ENCODE peak calls at places on chromosomes 4 and X, in nine cellular contexts. One of them, this sample, is unnamed.

GRCh38 chr4:40702800-40703151 is 47.0 kb upstream of the NSUN7 start:
- DNase-seq in progenitor cell of endocrine pancreas: no peak
- DNase-seq in activated B cell treated with CpG ODN at 0.5 μM for 24 hours: no peak
- DNase-seq in H1: no peak
- DNase-seq in right lobe of liver: no peak
- DNase-seq in dorsolateral prefrontal cortex: no peak
- DNase-seq in hippocampal formation: no peak
- DNase-seq in GM23248: no peak
- DNase-seq in NCI-H1092: no peak
- DNase-seq in this sample: no peak

GRCh38 chr4:76570141-76570989 is 135.3 kb downstream of the SHROOM3 start:
- DNase-seq in progenitor cell of endocrine pancreas: no peak
- DNase-seq in activated B cell treated with CpG ODN at 0.5 μM for 24 hours: no peak
- DNase-seq in H1: no peak
- DNase-seq in right lobe of liver: peak
- DNase-seq in dorsolateral prefrontal cortex: no peak
- DNase-seq in hippocampal formation: no peak
- DNase-seq in GM23248: peak
- DNase-seq in NCI-H1092: no peak
- DNase-seq in this sample: no peak

GRCh38 chr4:133997440-133997839 is 204.1 kb downstream of the PABPC4L start:
- DNase-seq in progenitor cell of endocrine pancreas: no peak
- DNase-seq in activated B cell treated with CpG ODN at 0.5 μM for 24 hours: no peak
- DNase-seq in H1: no peak
- DNase-seq in right lobe of liver: no peak
- DNase-seq in dorsolateral prefrontal cortex: no peak
- DNase-seq in hippocampal formation: no peak
- DNase-seq in GM23248: peak
- DNase-seq in NCI-H1092: no peak
- DNase-seq in this sample: no peak

GRCh38 chr4:107736924-107737448 is 17.0 kb upstream of the PAPSS1 start:
- DNase-seq in progenitor cell of endocrine pancreas: peak
- DNase-seq in activated B cell treated with CpG ODN at 0.5 μM for 24 hours: peak
- DNase-seq in H1: no peak
- DNase-seq in right lobe of liver: no peak
- DNase-seq in dorsolateral prefrontal cortex: no peak
- DNase-seq in hippocampal formation: no peak
- DNase-seq in GM23248: peak
- DNase-seq in NCI-H1092: peak
- DNase-seq in this sample: no peak

GRCh38 chrX:123121241-123121640 is 62.8 kb upstream of the GRIA3 start:
- DNase-seq in progenitor cell of endocrine pancreas: no peak
- DNase-seq in activated B cell treated with CpG ODN at 0.5 μM for 24 hours: no peak
- DNase-seq in H1: no peak
- DNase-seq in right lobe of liver: no peak
- DNase-seq in dorsolateral prefrontal cortex: no peak
- DNase-seq in hippocampal formation: no peak
- DNase-seq in GM23248: peak
- DNase-seq in NCI-H1092: no peak
- DNase-seq in this sample: no peak

GRCh38 chr4:95232358-95233156 is 316.2 kb downstream of the UNC5C start:
- DNase-seq in progenitor cell of endocrine pancreas: no peak
- DNase-seq in activated B cell treated with CpG ODN at 0.5 μM for 24 hours: no peak
- DNase-seq in H1: no peak
- DNase-seq in right lobe of liver: no peak
- DNase-seq in dorsolateral prefrontal cortex: peak
- DNase-seq in hippocampal formation: peak
- DNase-seq in GM23248: no peak
- DNase-seq in NCI-H1092: no peak
- DNase-seq in this sample: no peak

GRCh38 chr4:113452868-113453620 is 308.5 kb downstream of the CAMK2D start:
- DNase-seq in progenitor cell of endocrine pancreas: no peak
- DNase-seq in activated B cell treated with CpG ODN at 0.5 μM for 24 hours: no peak
- DNase-seq in H1: peak
- DNase-seq in right lobe of liver: no peak
- DNase-seq in dorsolateral prefrontal cortex: no peak
- DNase-seq in hippocampal formation: no peak
- DNase-seq in GM23248: no peak
- DNase-seq in NCI-H1092: no peak
- DNase-seq in this sample: no peak

GRCh38 chr4:132691668-132692067 is 457.4 kb upstream of the PCDH10 start:
- DNase-seq in progenitor cell of endocrine pancreas: no peak
- DNase-seq in activated B cell treated with CpG ODN at 0.5 μM for 24 hours: no peak
- DNase-seq in H1: no peak
- DNase-seq in right lobe of liver: no peak
- DNase-seq in dorsolateral prefrontal cortex: no peak
- DNase-seq in hippocampal formation: no peak
- DNase-seq in GM23248: no peak
- DNase-seq in NCI-H1092: no peak
- DNase-seq in this sample: no peak

GRCh38 chr4:168536448-168536847 is 39.6 kb downstream of the PALLD start:
- DNase-seq in progenitor cell of endocrine pancreas: no peak
- DNase-seq in activated B cell treated with CpG ODN at 0.5 μM for 24 hours: no peak
- DNase-seq in H1: no peak
- DNase-seq in right lobe of liver: no peak
- DNase-seq in dorsolateral prefrontal cortex: no peak
- DNase-seq in hippocampal formation: no peak
- DNase-seq in GM23248: no peak
- DNase-seq in NCI-H1092: no peak
- DNase-seq in this sample: no peak

GRCh38 chr4:168498259-168498658 is 1.4 kb downstream of the PALLD start:
- DNase-seq in progenitor cell of endocrine pancreas: no peak
- DNase-seq in activated B cell treated with CpG ODN at 0.5 μM for 24 hours: no peak
- DNase-seq in H1: no peak
- DNase-seq in right lobe of liver: no peak
- DNase-seq in dorsolateral prefrontal cortex: no peak
- DNase-seq in hippocampal formation: no peak
- DNase-seq in GM23248: no peak
- DNase-seq in NCI-H1092: no peak
- DNase-seq in this sample: no peak

GRCh38 chrX:69031971-69032391 is 133.3 kb downstream of the PJA1 start:
- DNase-seq in progenitor cell of endocrine pancreas: no peak
- DNase-seq in activated B cell treated with CpG ODN at 0.5 μM for 24 hours: no peak
- DNase-seq in H1: no peak
- DNase-seq in right lobe of liver: no peak
- DNase-seq in dorsolateral prefrontal cortex: no peak
- DNase-seq in hippocampal formation: no peak
- DNase-seq in GM23248: peak
- DNase-seq in NCI-H1092: no peak
- DNase-seq in this sample: no peak

GRCh38 chrX:55524487-55524886 is 34.8 kb upstream of the USP51 start:
- DNase-seq in progenitor cell of endocrine pancreas: no peak
- DNase-seq in activated B cell treated with CpG ODN at 0.5 μM for 24 hours: no peak
- DNase-seq in H1: no peak
- DNase-seq in right lobe of liver: no peak
- DNase-seq in dorsolateral prefrontal cortex: no peak
- DNase-seq in hippocampal formation: no peak
- DNase-seq in GM23248: peak
- DNase-seq in NCI-H1092: no peak
- DNase-seq in this sample: no peak

GRCh38 chr4:3863841-3864734 is 97.9 kb downstream of the ADRA2C start:
- DNase-seq in progenitor cell of endocrine pancreas: no peak
- DNase-seq in activated B cell treated with CpG ODN at 0.5 μM for 24 hours: no peak
- DNase-seq in H1: no peak
- DNase-seq in right lobe of liver: no peak
- DNase-seq in dorsolateral prefrontal cortex: no peak
- DNase-seq in hippocampal formation: no peak
- DNase-seq in GM23248: no peak
- DNase-seq in NCI-H1092: no peak
- DNase-seq in this sample: no peak

GRCh38 chr4:112898357-112899141 is 150.9 kb upstream of the ANK2 start:
- DNase-seq in progenitor cell of endocrine pancreas: no peak
- DNase-seq in activated B cell treated with CpG ODN at 0.5 μM for 24 hours: no peak
- DNase-seq in H1: no peak
- DNase-seq in right lobe of liver: no peak
- DNase-seq in dorsolateral prefrontal cortex: no peak
- DNase-seq in hippocampal formation: no peak
- DNase-seq in GM23248: peak
- DNase-seq in NCI-H1092: no peak
- DNase-seq in this sample: no peak

GRCh38 chr4:3803946-3804345 is 37.8 kb downstream of the ADRA2C start:
- DNase-seq in progenitor cell of endocrine pancreas: no peak
- DNase-seq in activated B cell treated with CpG ODN at 0.5 μM for 24 hours: no peak
- DNase-seq in H1: no peak
- DNase-seq in right lobe of liver: peak
- DNase-seq in dorsolateral prefrontal cortex: no peak
- DNase-seq in hippocampal formation: no peak
- DNase-seq in GM23248: no peak
- DNase-seq in NCI-H1092: no peak
- DNase-seq in this sample: no peak

GRCh38 chr4:119559044-119559647 is 69.5 kb downstream of the PDE5A start:
- DNase-seq in progenitor cell of endocrine pancreas: no peak
- DNase-seq in activated B cell treated with CpG ODN at 0.5 μM for 24 hours: no peak
- DNase-seq in H1: no peak
- DNase-seq in right lobe of liver: no peak
- DNase-seq in dorsolateral prefrontal cortex: no peak
- DNase-seq in hippocampal formation: no peak
- DNase-seq in GM23248: peak
- DNase-seq in NCI-H1092: peak
- DNase-seq in this sample: no peak

GRCh38 chrX:63784902-63785692 is at the start of gene ARHGEF9:
- DNase-seq in progenitor cell of endocrine pancreas: peak
- DNase-seq in activated B cell treated with CpG ODN at 0.5 μM for 24 hours: no peak
- DNase-seq in H1: peak
- DNase-seq in right lobe of liver: no peak
- DNase-seq in dorsolateral prefrontal cortex: peak
- DNase-seq in hippocampal formation: peak
- DNase-seq in GM23248: peak
- DNase-seq in NCI-H1092: peak
- DNase-seq in this sample: no peak

GRCh38 chr4:7375427-7375826 is 59.3 kb downstream of the PSAPL1 start:
- DNase-seq in progenitor cell of endocrine pancreas: no peak
- DNase-seq in activated B cell treated with CpG ODN at 0.5 μM for 24 hours: no peak
- DNase-seq in H1: no peak
- DNase-seq in right lobe of liver: no peak
- DNase-seq in dorsolateral prefrontal cortex: no peak
- DNase-seq in hippocampal formation: no peak
- DNase-seq in GM23248: peak
- DNase-seq in NCI-H1092: no peak
- DNase-seq in this sample: no peak

GRCh38 chr4:97073194-97073593 is 1070.1 kb downstream of the STPG2 start:
- DNase-seq in progenitor cell of endocrine pancreas: no peak
- DNase-seq in activated B cell treated with CpG ODN at 0.5 μM for 24 hours: no peak
- DNase-seq in H1: no peak
- DNase-seq in right lobe of liver: no peak
- DNase-seq in dorsolateral prefrontal cortex: no peak
- DNase-seq in hippocampal formation: no peak
- DNase-seq in GM23248: no peak
- DNase-seq in NCI-H1092: no peak
- DNase-seq in this sample: no peak

GRCh38 chr4:181264908-181265307 is 978.3 kb upstream of the TENM3 start:
- DNase-seq in progenitor cell of endocrine pancreas: no peak
- DNase-seq in activated B cell treated with CpG ODN at 0.5 μM for 24 hours: no peak
- DNase-seq in H1: no peak
- DNase-seq in right lobe of liver: no peak
- DNase-seq in dorsolateral prefrontal cortex: no peak
- DNase-seq in hippocampal formation: no peak
- DNase-seq in GM23248: no peak
- DNase-seq in NCI-H1092: no peak
- DNase-seq in this sample: no peak

GRCh38 chrX:107599371-107599970 is 28.8 kb upstream of the PRPS1 start:
- DNase-seq in progenitor cell of endocrine pancreas: no peak
- DNase-seq in activated B cell treated with CpG ODN at 0.5 μM for 24 hours: no peak
- DNase-seq in H1: no peak
- DNase-seq in right lobe of liver: no peak
- DNase-seq in dorsolateral prefrontal cortex: no peak
- DNase-seq in hippocampal formation: no peak
- DNase-seq in GM23248: no peak
- DNase-seq in NCI-H1092: no peak
- DNase-seq in this sample: peak

GRCh38 chr4:166078956-166079355 is 205.9 kb downstream of the TLL1 start:
- DNase-seq in progenitor cell of endocrine pancreas: no peak
- DNase-seq in activated B cell treated with CpG ODN at 0.5 μM for 24 hours: no peak
- DNase-seq in H1: no peak
- DNase-seq in right lobe of liver: no peak
- DNase-seq in dorsolateral prefrontal cortex: no peak
- DNase-seq in hippocampal formation: no peak
- DNase-seq in GM23248: peak
- DNase-seq in NCI-H1092: no peak
- DNase-seq in this sample: no peak

GRCh38 chr4:52961666-52962412 is 99.7 kb downstream of the RASL11B start:
- DNase-seq in progenitor cell of endocrine pancreas: no peak
- DNase-seq in activated B cell treated with CpG ODN at 0.5 μM for 24 hours: no peak
- DNase-seq in H1: no peak
- DNase-seq in right lobe of liver: no peak
- DNase-seq in dorsolateral prefrontal cortex: no peak
- DNase-seq in hippocampal formation: no peak
- DNase-seq in GM23248: no peak
- DNase-seq in NCI-H1092: no peak
- DNase-seq in this sample: no peak

GRCh38 chrX:154019633-154020499 is at the start of gene IRAK1:
- DNase-seq in progenitor cell of endocrine pancreas: peak
- DNase-seq in activated B cell treated with CpG ODN at 0.5 μM for 24 hours: peak
- DNase-seq in H1: no peak
- DNase-seq in right lobe of liver: peak
- DNase-seq in dorsolateral prefrontal cortex: no peak
- DNase-seq in hippocampal formation: peak
- DNase-seq in GM23248: peak
- DNase-seq in NCI-H1092: no peak
- DNase-seq in this sample: no peak

GRCh38 chr4:123418486-123418931 is 21.9 kb downstream of the SPRY1 start:
- DNase-seq in progenitor cell of endocrine pancreas: no peak
- DNase-seq in activated B cell treated with CpG ODN at 0.5 μM for 24 hours: no peak
- DNase-seq in H1: peak
- DNase-seq in right lobe of liver: no peak
- DNase-seq in dorsolateral prefrontal cortex: no peak
- DNase-seq in hippocampal formation: no peak
- DNase-seq in GM23248: peak
- DNase-seq in NCI-H1092: peak
- DNase-seq in this sample: no peak

GRCh38 chr4:97153042-97153441 is 990.2 kb downstream of the STPG2 start:
- DNase-seq in progenitor cell of endocrine pancreas: no peak
- DNase-seq in activated B cell treated with CpG ODN at 0.5 μM for 24 hours: no peak
- DNase-seq in H1: no peak
- DNase-seq in right lobe of liver: no peak
- DNase-seq in dorsolateral prefrontal cortex: no peak
- DNase-seq in hippocampal formation: no peak
- DNase-seq in GM23248: no peak
- DNase-seq in NCI-H1092: no peak
- DNase-seq in this sample: no peak

This sample was measured in mesenteric fat pad.